ENCODE peak calls at places on chromosomes 12 and 14, in ten cellular contexts. W is left ventricle myocardium superior, R is EH, D is NCI-H748 treated with DMSO at 0.1 percent for 48 hours, X is occipital lobe, Q is GM19239, S is choroid plexus epithelial cell, F is endothelial cell of umbilical vein, A is Peyer's patch, H is right cardiac atrium. C is an unnamed sample.
A peak's percentile ranks its signal among the peaks of the same experiment; 100 is the strongest.

GRCh38 chr14:26389646-26390508 is 208.0 kb downstream of the NOVA1 start:
- DNase-seq in W (no peak), R (no peak), D (no peak), X (no peak), Q (no peak), S (peak; percentile 7), F (no peak), A (no peak), H (peak; percentile 11), C (peak; percentile 54)

GRCh38 chr12:120167529-120168095 is 26.9 kb downstream of the GCN1 start:
- DNase-seq in W (no peak), R (peak; percentile 41), D (no peak), X (no peak), Q (no peak), S (no peak), F (peak; percentile 54), A (no peak), H (no peak), C (no peak)

GRCh38 chr14:103395245-103395644 is 10.0 kb downstream of the MARK3 start:
- DNase-seq in W (no peak), R (peak; percentile 78), D (no peak), X (no peak), Q (no peak), S (peak; percentile 62), F (peak; percentile 21), A (no peak), H (no peak), C (no peak)

GRCh38 chr12:117189725-117190209 is 503 bp downstream of the FBXO21 start:
- DNase-seq in W (peak; percentile 54), R (peak; percentile 48), D (no peak), X (no peak), Q (peak; percentile 43), S (peak; percentile 27), F (peak; percentile 44), A (peak; percentile 60), H (peak; percentile 26), C (peak; percentile 25)

GRCh38 chr12:47820631-47821345 is 1.1 kb upstream of the HDAC7 start:
- DNase-seq in W (peak; percentile 86), R (peak; percentile 99), D (no peak), X (peak; percentile 42), Q (no peak), S (peak; percentile 97), F (peak; percentile 91), A (peak; percentile 54), H (peak; percentile 89), C (peak; percentile 88)

GRCh38 chr12:95805864-95806669 is 15.5 kb upstream of the NTN4 start:
- DNase-seq in W (no peak), R (peak; percentile 100), D (no peak), X (no peak), Q (no peak), S (peak; percentile 90), F (peak; percentile 85), A (no peak), H (peak; percentile 18), C (no peak)

GRCh38 chr12:38399711-38400205 is 83.2 kb downstream of the ALG10B start:
- DNase-seq in W (no peak), R (no peak), D (no peak), X (no peak), Q (no peak), S (no peak), F (no peak), A (no peak), H (no peak), C (no peak)

GRCh38 chr12:104132351-104132956 is 5.6 kb downstream of the NFYB start:
- DNase-seq in W (no peak), R (no peak), D (peak; percentile 95), X (no peak), Q (no peak), S (no peak), F (no peak), A (no peak), H (no peak), C (no peak)

GRCh38 chr12:106358410-106359241 is 1.1 kb downstream of the POLR3B start:
- DNase-seq in W (peak; percentile 43), R (peak; percentile 85), D (no peak), X (no peak), Q (no peak), S (peak; percentile 80), F (no peak), A (no peak), H (peak; percentile 43), C (peak; percentile 32)

GRCh38 chr12:109736552-109737108 is 23.0 kb downstream of the FAM222A start:
- DNase-seq in W (peak; percentile 43), R (peak; percentile 71), D (no peak), X (no peak), Q (no peak), S (peak; percentile 69), F (peak; percentile 41), A (peak; percentile 59), H (peak; percentile 4), C (peak; percentile 5)

GRCh38 chr12:56476972-56477432 is 8.6 kb downstream of the SPRYD4 start:
- DNase-seq in W (no peak), R (no peak), D (no peak), X (no peak), Q (no peak), S (no peak), F (no peak), A (no peak), H (no peak), C (no peak)

GRCh38 chr14:93994919-93995682 is 2.0 kb upstream of the CCDC197 start:
- DNase-seq in W (peak; percentile 55), R (peak; percentile 69), D (no peak), X (peak; percentile 79), Q (no peak), S (no peak), F (no peak), A (no peak), H (peak; percentile 51), C (peak; percentile 66)

GRCh38 chr12:30146561-30146960 is 362.8 kb upstream of the TMTC1 start:
- DNase-seq in W (no peak), R (no peak), D (no peak), X (no peak), Q (no peak), S (no peak), F (no peak), A (no peak), H (no peak), C (no peak)

GRCh38 chr12:92961949-92962348 is 32.9 kb upstream of the EEA1 start:
- DNase-seq in W (no peak), R (peak; percentile 20), D (no peak), X (no peak), Q (no peak), S (peak; percentile 53), F (no peak), A (no peak), H (no peak), C (no peak)

GRCh38 chr14:90587918-90588317 is 191.1 kb downstream of the CALM1 start:
- DNase-seq in W (no peak), R (no peak), D (no peak), X (no peak), Q (no peak), S (no peak), F (no peak), A (no peak), H (no peak), C (no peak)